ENCODE peak calls at places on chromosome 3, in nine cellular contexts. G is CD8-positive, alpha-beta T cell; R is left cardiac atrium; Y is naive thymus-derived CD8-positive, alpha-beta T cell; L is activated CD8-positive, alpha-beta T cell treated with anti-CD3 and anti-CD28 coated beads for 36 hours; H is pancreas; K is sciatic nerve; O is central memory CD8-positive, alpha-beta T cell; S is GM12878. E is an unnamed sample.

GRCh38 chr3:45515999-45516804 is 78.3 kb upstream of the LIMD1 start:
- ATAC-seq in G (no peak), R (no peak), Y (no peak), L (no peak), H (no peak), K (no peak), O (no peak), S (no peak), E (no peak)

GRCh38 chr3:10404377-10404776 is 83.5 kb upstream of the SEC13 start:
- ATAC-seq in G (no peak), R (no peak), Y (no peak), L (no peak), H (no peak), K (no peak), O (no peak), S (no peak), E (no peak)

GRCh38 chr3:87437765-87438164 is 161.4 kb upstream of the POU1F1 start:
- ATAC-seq in G (no peak), R (no peak), Y (no peak), L (peak; percentile 42), H (no peak), K (no peak), O (no peak), S (no peak), E (no peak)

GRCh38 chr3:106004137-106004600 is 135.4 kb upstream of the CBLB start:
- ATAC-seq in G (peak; percentile 40), R (peak; percentile 84), Y (no peak), L (peak; percentile 61), H (peak; percentile 61), K (peak; percentile 82), O (peak; percentile 64), S (no peak), E (no peak)

GRCh38 chr3:62249855-62250543 is 123.4 kb downstream of the FEZF2 start:
- ATAC-seq in G (no peak), R (no peak), Y (no peak), L (no peak), H (no peak), K (no peak), O (no peak), S (no peak), E (no peak)

GRCh38 chr3:98326494-98326893 is 27.2 kb upstream of the OR5K4 start:
- ATAC-seq in G (no peak), R (no peak), Y (no peak), L (no peak), H (no peak), K (no peak), O (no peak), S (no peak), E (no peak)

GRCh38 chr3:10668077-10668476 is 148.0 kb upstream of the SLC6A11 start:
- ATAC-seq in G (no peak), R (no peak), Y (no peak), L (no peak), H (no peak), K (no peak), O (no peak), S (no peak), E (no peak)

GRCh38 chr3:187999821-188000220 is 154.1 kb upstream of the LPP start:
- ATAC-seq in G (peak; percentile 89), R (no peak), Y (peak; percentile 94), L (peak; percentile 94), H (no peak), K (no peak), O (peak; percentile 89), S (no peak), E (peak; percentile 80)

GRCh38 chr3:172892158-172892557 is 141.6 kb downstream of the ECT2 start:
- ATAC-seq in G (no peak), R (peak; percentile 53), Y (no peak), L (no peak), H (no peak), K (no peak), O (no peak), S (no peak), E (no peak)

GRCh38 chr3:146466596-146466995 is 2.8 kb downstream of the PLSCR2 start:
- ATAC-seq in G (no peak), R (no peak), Y (no peak), L (no peak), H (no peak), K (no peak), O (no peak), S (no peak), E (no peak)